ENCODE peak calls at places on chromosomes 13 and 19, in eight cellular contexts. K is upper lobe of left lung, Q is neuronal stem cell, Y is endodermal cell, H is K562, O is astrocyte, W is uterus, U is HCT116. E is an unnamed sample.

GRCh38 chr13:106011600-106011999 is 523.9 kb downstream of the EFNB2 start:
- DNase-seq in K (no peak), Q (no peak), Y (no peak), H (no peak), O (no peak), W (no peak), U (no peak), E (no peak)

GRCh38 chr19:51119089-51119488 is 5.6 kb upstream of the SIGLEC9 start:
- DNase-seq in K (peak; percentile 47), Q (no peak), Y (no peak), H (no peak), O (no peak), W (no peak), U (no peak), E (peak; percentile 18)

GRCh38 chr19:12833747-12834417 is 497 bp downstream of the RTBDN start:
- DNase-seq in K (no peak), Q (no peak), Y (peak; percentile 88), H (peak; percentile 78), O (no peak), W (no peak), U (no peak), E (no peak)

GRCh38 chr13:73171242-73171641 is 112.4 kb downstream of the KLF5 start:
- DNase-seq in K (no peak), Q (no peak), Y (no peak), H (no peak), O (no peak), W (no peak), U (no peak), E (no peak)

GRCh38 chr13:41505209-41505835 is 48.0 kb downstream of the RGCC start:
- DNase-seq in K (no peak), Q (no peak), Y (no peak), H (no peak), O (peak; percentile 98), W (no peak), U (no peak), E (no peak)

GRCh38 chr13:93309886-93310520 is 83.4 kb downstream of the GPC6 start:
- DNase-seq in K (no peak), Q (peak; percentile 45), Y (no peak), H (no peak), O (peak; percentile 84), W (no peak), U (no peak), E (no peak)

GRCh38 chr13:45370922-45371406 is 30.0 kb upstream of the TPT1 start:
- DNase-seq in K (peak; percentile 57), Q (peak; percentile 75), Y (peak; percentile 94), H (peak; percentile 66), O (peak; percentile 80), W (peak; percentile 69), U (no peak), E (peak; percentile 79)

GRCh38 chr13:21458457-21458815 is 667 bp downstream of the ZDHHC20 start:
- DNase-seq in K (peak; percentile 79), Q (no peak), Y (peak; percentile 87), H (peak; percentile 57), O (no peak), W (peak; percentile 28), U (no peak), E (no peak)

GRCh38 chr13:42894765-42895181 is 97.3 kb downstream of the EPSTI1 start:
- DNase-seq in K (no peak), Q (no peak), Y (no peak), H (no peak), O (peak; percentile 4), W (no peak), U (no peak), E (no peak)

GRCh38 chr19:41479757-41480191 is 36.8 kb downstream of the ERICH4 start:
- DNase-seq in K (peak; percentile 48), Q (no peak), Y (no peak), H (peak; percentile 58), O (no peak), W (no peak), U (no peak), E (peak; percentile 77)

GRCh38 chr13:90618133-90618532 is 729.4 kb upstream of the MIR17HG start:
- DNase-seq in K (no peak), Q (no peak), Y (no peak), H (no peak), O (no peak), W (no peak), U (no peak), E (no peak)

GRCh38 chr13:29435125-29435911 is 160.2 kb downstream of the SLC7A1 start:
- DNase-seq in K (no peak), Q (no peak), Y (no peak), H (no peak), O (peak; percentile 95), W (peak; percentile 51), U (no peak), E (no peak)

GRCh38 chr13:113355621-113356020 is 8.3 kb downstream of the GRTP1 start:
- DNase-seq in K (no peak), Q (no peak), Y (no peak), H (no peak), O (no peak), W (no peak), U (no peak), E (no peak)

GRCh38 chr19:16462757-16463250 is 9.0 kb downstream of the EPS15L1 start:
- DNase-seq in K (no peak), Q (no peak), Y (no peak), H (no peak), O (peak; percentile 18), W (no peak), U (no peak), E (no peak)

GRCh38 chr19:16459680-16460079 is 12.1 kb downstream of the EPS15L1 start:
- DNase-seq in K (no peak), Q (no peak), Y (no peak), H (no peak), O (no peak), W (no peak), U (no peak), E (no peak)

GRCh38 chr19:16461630-16462051 is 10.1 kb downstream of the EPS15L1 start:
- DNase-seq in K (no peak), Q (no peak), Y (no peak), H (no peak), O (no peak), W (no peak), U (no peak), E (no peak)

GRCh38 chr19:16458391-16459128 is 13.2 kb downstream of the EPS15L1 start:
- DNase-seq in K (no peak), Q (no peak), Y (no peak), H (no peak), O (no peak), W (no peak), U (no peak), E (no peak)

DNA sequence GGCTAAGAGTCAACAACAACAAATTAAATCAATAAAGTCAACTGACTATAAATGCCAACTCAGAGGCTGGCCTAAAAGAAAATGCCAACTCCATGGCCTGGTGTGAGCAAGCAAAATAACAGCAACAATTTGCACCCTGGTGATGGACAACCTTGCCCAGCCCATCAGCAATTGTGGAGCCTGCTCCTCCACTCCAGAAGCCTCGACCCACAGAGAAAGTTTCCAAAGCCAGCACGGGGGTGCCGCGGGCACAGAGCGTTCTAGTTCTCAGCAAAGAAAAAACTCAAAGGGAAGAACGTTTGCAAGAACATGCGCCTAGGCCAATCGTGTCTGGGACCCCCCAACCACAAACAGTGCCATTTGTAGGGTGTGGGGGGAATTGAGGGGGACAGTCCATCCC is 11.3 kb downstream of the EPS15L1 start:
- DNase-seq in K (no peak), Q (no peak), Y (no peak), H (no peak), O (no peak), W (no peak), U (no peak), E (no peak)
- H3K36me3 ChIP-seq in K (peaks cover 6% of the 10 kb centered on the region), Q (peaks cover 5% of the 10 kb centered on the region), Y (peaks cover 3% of the 10 kb centered on the region), H (peaks cover 4% of the 10 kb centered on the region), O (no peaks in the 10 kb centered on the region), W (no peaks in the 10 kb centered on the region), U (no peaks in the 10 kb centered on the region), E (no peaks in the 10 kb centered on the region)

GRCh38 chr19:11191273-11191755 is 6.0 kb downstream of the KANK2 start:
- DNase-seq in K (peak; percentile 71), Q (no peak), Y (peak; percentile 63), H (peak; percentile 27), O (peak; percentile 20), W (peak; percentile 68), U (no peak), E (peak; percentile 87)

GRCh38 chr19:11191934-11192333 is 5.4 kb downstream of the KANK2 start:
- DNase-seq in K (no peak), Q (no peak), Y (no peak), H (no peak), O (no peak), W (no peak), U (no peak), E (no peak)

GRCh38 chr19:11190501-11190900 is 6.8 kb downstream of the KANK2 start:
- DNase-seq in K (no peak), Q (no peak), Y (no peak), H (no peak), O (no peak), W (no peak), U (no peak), E (no peak)

GRCh38 chr19:11182994-11183393 is 14.4 kb downstream of the KANK2 start:
- DNase-seq in K (no peak), Q (no peak), Y (no peak), H (no peak), O (no peak), W (no peak), U (no peak), E (no peak)

GRCh38 chr19:11187409-11187808 is 9.9 kb downstream of the KANK2 start:
- DNase-seq in K (no peak), Q (no peak), Y (no peak), H (no peak), O (no peak), W (no peak), U (no peak), E (no peak)
- H3K36me3 ChIP-seq in K (peaks cover 16% of the 10 kb centered on the region), Q (peaks cover 3% of the 10 kb centered on the region), Y (peaks cover 26% of the 10 kb centered on the region), H (peaks cover 27% of the 10 kb centered on the region), O (peaks cover 8% of the 10 kb centered on the region), W (no peaks in the 10 kb centered on the region), U (no peaks in the 10 kb centered on the region), E (no peaks in the 10 kb centered on the region)

DNA sequence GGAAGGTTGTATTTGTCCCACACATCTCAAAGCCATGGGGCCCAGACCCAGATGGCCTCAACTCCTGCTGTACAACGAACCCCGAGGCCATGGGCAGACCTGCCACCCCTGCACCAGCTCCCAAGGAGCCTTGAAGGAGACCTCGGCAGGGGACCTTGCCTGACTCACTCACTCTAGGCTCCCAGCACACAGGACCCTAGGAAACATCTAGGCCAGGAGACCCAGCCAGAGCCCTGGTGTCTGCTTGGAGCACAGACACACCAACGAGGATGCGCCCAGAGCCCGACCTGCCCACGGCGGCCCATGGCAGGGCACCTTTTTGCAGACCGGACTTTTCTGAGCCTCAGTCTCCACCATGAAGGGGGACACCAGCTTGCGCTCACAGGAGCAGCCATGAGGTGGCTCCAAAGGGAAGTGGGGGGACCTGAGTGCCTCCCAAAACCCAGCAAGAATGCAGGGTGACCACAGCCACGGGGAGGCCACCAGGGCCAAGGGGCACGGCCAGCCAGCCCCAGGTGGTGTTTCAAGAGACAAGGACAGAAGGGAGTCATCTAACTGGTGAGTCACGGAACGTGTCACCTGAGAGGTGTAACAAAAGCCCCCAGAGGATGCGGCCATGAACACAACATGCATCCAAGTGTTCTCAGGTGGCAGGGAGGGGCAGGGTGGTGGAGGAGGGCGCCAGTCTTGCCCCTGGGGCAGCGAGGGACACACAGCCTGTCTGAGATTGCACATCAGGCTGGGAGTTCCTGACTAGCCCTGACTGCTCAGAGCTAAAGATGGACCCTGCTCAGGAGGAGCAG is 4.9 kb upstream of the CERS1 start:
- DNase-seq in K (no peak), Q (no peak), Y (no peak), H (no peak), O (no peak), W (no peak), U (no peak), E (peak; percentile 71)
- H3K36me3 ChIP-seq in K (peaks cover 61% of the 10 kb centered on the region), Q (peaks cover 18% of the 10 kb centered on the region), Y (no peaks in the 10 kb centered on the region), H (peaks cover 50% of the 10 kb centered on the region), O (no peaks in the 10 kb centered on the region), W (no peaks in the 10 kb centered on the region), U (no peaks in the 10 kb centered on the region), E (peaks cover 2% of the 10 kb centered on the region)

GRCh38 chr19:53577968-53578367 is 40.0 kb downstream of the ZNF331 start:
- DNase-seq in K (no peak), Q (no peak), Y (no peak), H (no peak), O (no peak), W (no peak), U (no peak), E (peak; percentile 66)
- H3K36me3 ChIP-seq in K (peaks cover 58% of the 10 kb centered on the region), Q (peaks cover 29% of the 10 kb centered on the region), Y (peaks cover 67% of the 10 kb centered on the region), H (no peaks in the 10 kb centered on the region), O (peaks cover 23% of the 10 kb centered on the region), W (no peaks in the 10 kb centered on the region), U (no peaks in the 10 kb centered on the region), E (peaks cover 15% of the 10 kb centered on the region)

E was measured in aorta.